ENCODE peak calls at places on chromosome 13, in four cellular contexts. One of them, this sample, is unnamed.

GRCh38 chr13:73481877-73482445 is 423.2 kb downstream of the KLF5 start:
- DNase-seq in activated CD4-positive, CD25-positive, alpha-beta regulatory T cell: no peak
- DNase-seq in NCI-H2081: no peak
- DNase-seq in activated T-helper 1 cell treated with Interleukin-2 at 50 U/mL for 16 hours: no peak
- DNase-seq in this sample: no peak

GRCh38 chr13:72692884-72693514 is 34.4 kb downstream of the MZT1 start:
- DNase-seq in activated CD4-positive, CD25-positive, alpha-beta regulatory T cell: no peak
- DNase-seq in activated T-helper 1 cell treated with Interleukin-2 at 50 U/mL for 16 hours: no peak
- DNase-seq in NCI-H2081: no peak
- DNase-seq in this sample: no peak

GRCh38 chr13:23436680-23437079 is 3.2 kb upstream of the SACS start:
- DNase-seq in NCI-H2081: no peak
- DNase-seq in activated CD4-positive, CD25-positive, alpha-beta regulatory T cell: no peak
- DNase-seq in activated T-helper 1 cell treated with Interleukin-2 at 50 U/mL for 16 hours: no peak
- DNase-seq in this sample: no peak

GRCh38 chr13:40013554-40013953 is 358.1 kb downstream of the COG6 start:
- DNase-seq in activated T-helper 1 cell treated with Interleukin-2 at 50 U/mL for 16 hours: no peak
- DNase-seq in activated CD4-positive, CD25-positive, alpha-beta regulatory T cell: no peak
- DNase-seq in NCI-H2081: no peak
- DNase-seq in this sample: no peak

GRCh38 chr13:77434289-77434688 is 101.2 kb upstream of the SCEL start:
- DNase-seq in activated T-helper 1 cell treated with Interleukin-2 at 50 U/mL for 16 hours: no peak
- DNase-seq in activated CD4-positive, CD25-positive, alpha-beta regulatory T cell: no peak
- DNase-seq in NCI-H2081: no peak
- DNase-seq in this sample: no peak

GRCh38 chr13:99743079-99743478 is 228.5 kb downstream of the ZIC5 start:
- DNase-seq in activated CD4-positive, CD25-positive, alpha-beta regulatory T cell: no peak
- DNase-seq in NCI-H2081: peak
- DNase-seq in activated T-helper 1 cell treated with Interleukin-2 at 50 U/mL for 16 hours: no peak
- DNase-seq in this sample: no peak

GRCh38 chr13:42333613-42334328 is 61.8 kb downstream of the AKAP11 start:
- DNase-seq in activated CD4-positive, CD25-positive, alpha-beta regulatory T cell: no peak
- DNase-seq in NCI-H2081: no peak
- DNase-seq in activated T-helper 1 cell treated with Interleukin-2 at 50 U/mL for 16 hours: no peak
- DNase-seq in this sample: peak

GRCh38 chr13:50887153-50887552 is 22.4 kb upstream of the RNASEH2B start:
- DNase-seq in NCI-H2081: no peak
- DNase-seq in activated T-helper 1 cell treated with Interleukin-2 at 50 U/mL for 16 hours: no peak
- DNase-seq in activated CD4-positive, CD25-positive, alpha-beta regulatory T cell: no peak
- DNase-seq in this sample: no peak

GRCh38 chr13:19927117-19927734 is 31.3 kb upstream of the ZMYM2 start:
- DNase-seq in activated CD4-positive, CD25-positive, alpha-beta regulatory T cell: no peak
- DNase-seq in NCI-H2081: no peak
- DNase-seq in activated T-helper 1 cell treated with Interleukin-2 at 50 U/mL for 16 hours: no peak
- DNase-seq in this sample: no peak

GRCh38 chr13:102003848-102004570 is 397.8 kb downstream of the FGF14 start:
- DNase-seq in NCI-H2081: no peak
- DNase-seq in activated CD4-positive, CD25-positive, alpha-beta regulatory T cell: no peak
- DNase-seq in activated T-helper 1 cell treated with Interleukin-2 at 50 U/mL for 16 hours: no peak
- DNase-seq in this sample: peak

GRCh38 chr13:44637581-44637980 is 61.5 kb upstream of the TSC22D1 start:
- DNase-seq in activated CD4-positive, CD25-positive, alpha-beta regulatory T cell: no peak
- DNase-seq in activated T-helper 1 cell treated with Interleukin-2 at 50 U/mL for 16 hours: no peak
- DNase-seq in NCI-H2081: no peak
- DNase-seq in this sample: no peak

GRCh38 chr13:99911069-99911964 is 60.2 kb downstream of the ZIC5 start:
- DNase-seq in activated T-helper 1 cell treated with Interleukin-2 at 50 U/mL for 16 hours: no peak
- DNase-seq in activated CD4-positive, CD25-positive, alpha-beta regulatory T cell: no peak
- DNase-seq in NCI-H2081: peak
- DNase-seq in this sample: no peak

GRCh38 chr13:30466358-30466714 is 600 bp upstream of the HMGB1 start:
- DNase-seq in NCI-H2081: no peak
- DNase-seq in activated CD4-positive, CD25-positive, alpha-beta regulatory T cell: no peak
- DNase-seq in activated T-helper 1 cell treated with Interleukin-2 at 50 U/mL for 16 hours: no peak
- DNase-seq in this sample: peak

GRCh38 chr13:51246411-51247298 is 24.5 kb downstream of the FAM124A start:
- DNase-seq in NCI-H2081: no peak
- DNase-seq in activated T-helper 1 cell treated with Interleukin-2 at 50 U/mL for 16 hours: no peak
- DNase-seq in activated CD4-positive, CD25-positive, alpha-beta regulatory T cell: no peak
- DNase-seq in this sample: no peak

GRCh38 chr13:99085846-99086148 is 107.9 kb upstream of the DOCK9 start:
- DNase-seq in NCI-H2081: no peak
- DNase-seq in activated T-helper 1 cell treated with Interleukin-2 at 50 U/mL for 16 hours: no peak
- DNase-seq in activated CD4-positive, CD25-positive, alpha-beta regulatory T cell: no peak
- DNase-seq in this sample: no peak

GRCh38 chr13:41917641-41918040 is 43.3 kb downstream of the VWA8 start:
- DNase-seq in NCI-H2081: no peak
- DNase-seq in activated T-helper 1 cell treated with Interleukin-2 at 50 U/mL for 16 hours: no peak
- DNase-seq in activated CD4-positive, CD25-positive, alpha-beta regulatory T cell: no peak
- DNase-seq in this sample: peak

GRCh38 chr13:24802074-24802473 is 38.1 kb downstream of the RNF17 start:
- DNase-seq in activated T-helper 1 cell treated with Interleukin-2 at 50 U/mL for 16 hours: no peak
- DNase-seq in NCI-H2081: no peak
- DNase-seq in activated CD4-positive, CD25-positive, alpha-beta regulatory T cell: no peak
- DNase-seq in this sample: peak

GRCh38 chr13:106591299-106591698 is 23.4 kb upstream of the ARGLU1 start:
- DNase-seq in activated CD4-positive, CD25-positive, alpha-beta regulatory T cell: no peak
- DNase-seq in NCI-H2081: no peak
- DNase-seq in activated T-helper 1 cell treated with Interleukin-2 at 50 U/mL for 16 hours: no peak
- DNase-seq in this sample: no peak

GRCh38 chr13:114025432-114026127 is 51.7 kb upstream of the C13orf46 start:
- DNase-seq in activated T-helper 1 cell treated with Interleukin-2 at 50 U/mL for 16 hours: no peak
- DNase-seq in NCI-H2081: no peak
- DNase-seq in activated CD4-positive, CD25-positive, alpha-beta regulatory T cell: no peak
- DNase-seq in this sample: no peak

GRCh38 chr13:41547253-41548000 is 90.1 kb downstream of the RGCC start:
- DNase-seq in NCI-H2081: no peak
- DNase-seq in activated T-helper 1 cell treated with Interleukin-2 at 50 U/mL for 16 hours: no peak
- DNase-seq in activated CD4-positive, CD25-positive, alpha-beta regulatory T cell: no peak
- DNase-seq in this sample: no peak

This sample was measured in Daoy.